ENCODE peak calls at places on chromosome 1, in four cellular contexts. W is ascending aorta, J is brain microvascular endothelial cell, E is left lung. A is an unnamed sample.

GRCh38 chr1:85295006-85295431 is 18.6 kb upstream of the BCL10 start:
- DNase-seq in W (no peak), J (no peak), E (no peak), A (no peak)

GRCh38 chr1:6259491-6260362 is 1.2 kb downstream of the GPR153 start:
- DNase-seq in W (peak; percentile 87), J (peak; percentile 48), E (peak; percentile 92), A (peak; percentile 99)

GRCh38 chr1:206120406-206120805 is 3.2 kb upstream of the AVPR1B start:
- DNase-seq in W (no peak), J (no peak), E (no peak), A (no peak)

GRCh38 chr1:180642781-180643180 is 11.0 kb downstream of the XPR1 start:
- DNase-seq in W (no peak), J (no peak), E (no peak), A (no peak)

GRCh38 chr1:46804926-46805325 is 6.1 kb downstream of the CYP4B1 start:
- DNase-seq in W (no peak), J (no peak), E (no peak), A (no peak)

GRCh38 chr1:178544531-178544930 is 31.6 kb downstream of the TEX35 start:
- DNase-seq in W (no peak), J (no peak), E (no peak), A (no peak)

GRCh38 chr1:100569888-100570287 is 31.9 kb downstream of the GPR88 start:
- DNase-seq in W (no peak), J (no peak), E (no peak), A (no peak)

GRCh38 chr1:246728311-246728710 is 4.1 kb downstream of the SCCPDH start:
- DNase-seq in W (no peak), J (peak; percentile 26), E (no peak), A (no peak)

GRCh38 chr1:64917328-64917861 is 49.0 kb downstream of the JAK1 start:
- DNase-seq in W (peak; percentile 83), J (peak; percentile 96), E (no peak), A (peak; percentile 83)

GRCh38 chr1:157400766-157401165 is 151.5 kb downstream of the FCRL5 start:
- DNase-seq in W (no peak), J (no peak), E (no peak), A (no peak)

GRCh38 chr1:94329986-94330385 is 88.2 kb upstream of the ABCD3 start:
- DNase-seq in W (no peak), J (peak; percentile 57), E (no peak), A (no peak)

GRCh38 chr1:18140411-18140810 is 32.8 kb downstream of the IGSF21 start:
- DNase-seq in W (no peak), J (no peak), E (no peak), A (no peak)

GRCh38 chr1:94622757-94623156 is 81.2 kb upstream of the F3 start:
- DNase-seq in W (no peak), J (peak; percentile 79), E (no peak), A (peak; percentile 74)

GRCh38 chr1:56992318-56993136 is 26.7 kb upstream of the C8B start:
- DNase-seq in W (no peak), J (no peak), E (no peak), A (no peak)

GRCh38 chr1:109963864-109964263 is 20.7 kb upstream of the AHCYL1 start:
- DNase-seq in W (no peak), J (no peak), E (no peak), A (no peak)

GRCh38 chr1:40939320-40940059 is 40.0 kb upstream of the CTPS1 start:
- DNase-seq in W (peak; percentile 68), J (no peak), E (no peak), A (no peak)

GRCh38 chr1:215606564-215607168 is 39.6 kb downstream of the KCTD3 start:
- DNase-seq in W (no peak), J (no peak), E (no peak), A (no peak)

DNA sequence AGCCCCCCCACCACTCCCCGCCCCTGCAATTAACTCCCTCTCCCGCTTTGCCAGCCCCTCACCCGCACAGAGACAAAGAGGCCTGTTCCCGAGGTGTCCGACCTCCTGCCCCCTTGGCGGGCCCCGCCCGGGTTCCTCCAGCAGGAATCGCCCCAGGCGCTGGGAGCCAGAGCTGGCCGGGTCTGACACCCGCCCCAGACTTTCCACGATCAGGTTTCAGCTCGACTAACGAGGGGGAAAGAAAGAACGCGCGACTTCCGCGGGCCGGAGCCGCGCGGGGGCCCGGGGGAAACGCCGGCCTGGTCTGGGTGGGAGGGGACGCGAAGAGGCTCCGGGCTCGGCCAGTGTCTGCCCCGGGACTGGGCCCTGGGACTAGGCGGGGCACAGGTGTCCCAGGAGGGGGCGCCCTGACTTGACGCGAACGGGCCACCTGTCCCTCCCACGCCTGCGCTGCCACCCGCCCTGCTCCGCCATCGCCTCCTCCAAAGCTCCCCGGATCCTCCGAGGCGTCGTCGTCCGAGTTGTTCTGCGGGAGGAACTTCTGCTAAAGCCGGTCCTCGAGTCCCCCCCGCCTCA is 36.3 kb upstream of the HHAT start:
- DNase-seq in W (peak; percentile 70), J (no peak), E (peak; percentile 91), A (peak; percentile 85)
- TF ChIP-seq CTCF in W (peak; percentile 22), J (peak; percentile 37), E (no peak), A (no peak)

DNA sequence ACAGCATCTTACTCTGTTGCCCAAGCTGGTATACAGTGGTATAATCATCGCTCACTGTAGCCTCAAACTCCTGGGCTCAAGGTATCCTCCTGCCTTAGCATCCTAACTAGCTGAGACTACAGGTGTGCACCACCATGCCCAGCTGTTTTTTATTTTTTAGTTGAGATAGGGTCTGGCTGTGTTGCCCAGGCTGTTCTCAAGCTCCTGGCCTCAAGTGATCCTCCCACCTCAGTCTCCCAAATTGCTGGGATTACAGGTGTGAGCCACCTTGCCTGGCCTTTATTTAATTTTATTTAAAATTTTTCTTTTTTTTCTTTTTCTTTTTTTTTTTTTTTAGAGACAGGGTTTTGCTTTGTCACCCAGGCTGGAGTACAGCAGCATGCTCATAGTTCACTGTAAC is 9.2 kb downstream of the MAP7D1 start:
- DNase-seq in W (no peak), J (no peak), E (no peak), A (no peak)
- H3K27ac ChIP-seq in W (peak overlapping the region; percentile 44), J (no peak overlapping the region), E (no peak overlapping the region), A (peak overlapping the region; percentile 86)

GRCh38 chr1:14522331-14523241 is 75.9 kb upstream of the KAZN start:
- DNase-seq in W (no peak), J (peak; percentile 6), E (no peak), A (peak; percentile 90)
- TF ChIP-seq CTCF in W (no peak), J (no peak), E (no peak), A (no peak)

GRCh38 chr1:240341365-240342250 is 249.9 kb downstream of the FMN2 start:
- DNase-seq in W (no peak), J (no peak), E (no peak), A (no peak)

GRCh38 chr1:240349695-240350094 is 258.0 kb downstream of the FMN2 start:
- DNase-seq in W (no peak), J (no peak), E (no peak), A (peak; percentile 49)

GRCh38 chr1:240343966-240344365 is 252.3 kb downstream of the FMN2 start:
- DNase-seq in W (no peak), J (no peak), E (no peak), A (no peak)

GRCh38 chr1:240342251-240342625 is 250.6 kb downstream of the FMN2 start:
- DNase-seq in W (no peak), J (no peak), E (no peak), A (no peak)

DNA sequence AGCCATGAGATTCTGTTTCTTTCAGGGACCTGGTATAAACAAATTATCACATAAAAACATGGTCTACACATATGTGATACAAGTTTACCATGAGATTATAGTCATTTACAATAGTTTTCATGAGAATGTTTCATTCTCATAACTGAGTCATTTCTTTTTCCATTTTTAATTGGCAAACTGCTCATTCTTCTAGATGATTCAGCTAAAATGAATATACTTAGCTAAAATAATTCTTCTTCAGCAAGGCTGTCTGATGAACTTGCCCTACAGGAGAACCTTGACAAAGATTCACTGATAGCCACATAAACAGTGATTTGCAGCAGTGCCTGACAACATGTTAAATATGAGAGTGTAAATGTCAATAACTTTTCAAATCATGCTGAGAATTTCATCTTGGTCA is 253.2 kb downstream of the FMN2 start:
- DNase-seq in W (no peak), J (no peak), E (no peak), A (no peak)
- H3K27ac ChIP-seq in W (no peak overlapping the region), J (no peak overlapping the region), E (no peak overlapping the region), A (peak overlapping the region; percentile 52)